ENCODE peak calls at places on chromosomes 13 and 19, in six cellular contexts. One of them, this sample, is unnamed.

GRCh38 chr19:44783545-44783944 is 5.9 kb downstream of the CBLC start:
- DNase-seq in thoracic aorta: no peak
- DNase-seq in activated CD8-positive, alpha-beta memory T cell treated with anti-CD3 and anti-CD28 coated beads for 1 hour: no peak
- DNase-seq in glomerular endothelial cell: no peak
- DNase-seq in mesendoderm: no peak
- DNase-seq in RCC 7860: no peak
- DNase-seq in this sample: no peak

GRCh38 chr19:19276851-19277250 is 3.8 kb upstream of the TM6SF2 start:
- DNase-seq in thoracic aorta: no peak
- DNase-seq in activated CD8-positive, alpha-beta memory T cell treated with anti-CD3 and anti-CD28 coated beads for 1 hour: no peak
- DNase-seq in glomerular endothelial cell: no peak
- DNase-seq in mesendoderm: no peak
- DNase-seq in RCC 7860: no peak
- DNase-seq in this sample: peak

GRCh38 chr13:27997904-27998522 is 9.5 kb upstream of the URAD start:
- DNase-seq in thoracic aorta: no peak
- DNase-seq in activated CD8-positive, alpha-beta memory T cell treated with anti-CD3 and anti-CD28 coated beads for 1 hour: no peak
- DNase-seq in glomerular endothelial cell: no peak
- DNase-seq in mesendoderm: peak
- DNase-seq in RCC 7860: no peak
- DNase-seq in this sample: peak

GRCh38 chr19:40622773-40623075 is 21.6 kb downstream of the LTBP4 start:
- DNase-seq in thoracic aorta: no peak
- DNase-seq in activated CD8-positive, alpha-beta memory T cell treated with anti-CD3 and anti-CD28 coated beads for 1 hour: no peak
- DNase-seq in glomerular endothelial cell: no peak
- DNase-seq in mesendoderm: no peak
- DNase-seq in RCC 7860: no peak
- DNase-seq in this sample: no peak

GRCh38 chr13:77563110-77563509 is 27.6 kb downstream of the SCEL start:
- DNase-seq in thoracic aorta: no peak
- DNase-seq in activated CD8-positive, alpha-beta memory T cell treated with anti-CD3 and anti-CD28 coated beads for 1 hour: no peak
- DNase-seq in glomerular endothelial cell: no peak
- DNase-seq in mesendoderm: no peak
- DNase-seq in RCC 7860: no peak
- DNase-seq in this sample: no peak

GRCh38 chr13:73158851-73159250 is 100.0 kb downstream of the KLF5 start:
- DNase-seq in thoracic aorta: no peak
- DNase-seq in activated CD8-positive, alpha-beta memory T cell treated with anti-CD3 and anti-CD28 coated beads for 1 hour: no peak
- DNase-seq in glomerular endothelial cell: no peak
- DNase-seq in mesendoderm: no peak
- DNase-seq in RCC 7860: peak
- DNase-seq in this sample: no peak

GRCh38 chr19:49020931-49021895 is 2.9 kb downstream of the CGB3 start:
- DNase-seq in thoracic aorta: no peak
- DNase-seq in activated CD8-positive, alpha-beta memory T cell treated with anti-CD3 and anti-CD28 coated beads for 1 hour: no peak
- DNase-seq in glomerular endothelial cell: no peak
- DNase-seq in mesendoderm: no peak
- DNase-seq in RCC 7860: peak
- DNase-seq in this sample: peak

GRCh38 chr19:15137777-15138176 is 30.6 kb downstream of the SYDE1 start:
- DNase-seq in thoracic aorta: no peak
- DNase-seq in activated CD8-positive, alpha-beta memory T cell treated with anti-CD3 and anti-CD28 coated beads for 1 hour: no peak
- DNase-seq in glomerular endothelial cell: no peak
- DNase-seq in mesendoderm: no peak
- DNase-seq in RCC 7860: no peak
- DNase-seq in this sample: no peak

GRCh38 chr19:4988770-4989251 is 19.9 kb downstream of the KDM4B start:
- DNase-seq in thoracic aorta: peak
- DNase-seq in activated CD8-positive, alpha-beta memory T cell treated with anti-CD3 and anti-CD28 coated beads for 1 hour: no peak
- DNase-seq in glomerular endothelial cell: no peak
- DNase-seq in mesendoderm: peak
- DNase-seq in RCC 7860: peak
- DNase-seq in this sample: peak

GRCh38 chr19:48818234-48818823 is 7.5 kb upstream of the BCAT2 start:
- DNase-seq in thoracic aorta: no peak
- DNase-seq in activated CD8-positive, alpha-beta memory T cell treated with anti-CD3 and anti-CD28 coated beads for 1 hour: no peak
- DNase-seq in glomerular endothelial cell: no peak
- DNase-seq in mesendoderm: no peak
- DNase-seq in RCC 7860: no peak
- DNase-seq in this sample: no peak

GRCh38 chr13:25860862-25861261 is 191.0 kb downstream of the SHISA2 start:
- DNase-seq in thoracic aorta: no peak
- DNase-seq in activated CD8-positive, alpha-beta memory T cell treated with anti-CD3 and anti-CD28 coated beads for 1 hour: no peak
- DNase-seq in glomerular endothelial cell: no peak
- DNase-seq in mesendoderm: no peak
- DNase-seq in RCC 7860: peak
- DNase-seq in this sample: no peak

GRCh38 chr13:110396913-110397379 is 89.9 kb downstream of the COL4A2 start:
- DNase-seq in thoracic aorta: peak
- DNase-seq in activated CD8-positive, alpha-beta memory T cell treated with anti-CD3 and anti-CD28 coated beads for 1 hour: no peak
- DNase-seq in glomerular endothelial cell: no peak
- DNase-seq in mesendoderm: no peak
- DNase-seq in RCC 7860: peak
- DNase-seq in this sample: peak

GRCh38 chr19:18150776-18151624 is 2.0 kb upstream of the PIK3R2 start:
- DNase-seq in thoracic aorta: no peak
- DNase-seq in activated CD8-positive, alpha-beta memory T cell treated with anti-CD3 and anti-CD28 coated beads for 1 hour: no peak
- DNase-seq in glomerular endothelial cell: no peak
- DNase-seq in mesendoderm: no peak
- DNase-seq in RCC 7860: no peak
- DNase-seq in this sample: no peak

GRCh38 chr13:73995752-73996151 is 138.5 kb downstream of the KLF12 start:
- DNase-seq in thoracic aorta: no peak
- DNase-seq in activated CD8-positive, alpha-beta memory T cell treated with anti-CD3 and anti-CD28 coated beads for 1 hour: no peak
- DNase-seq in glomerular endothelial cell: no peak
- DNase-seq in mesendoderm: no peak
- DNase-seq in RCC 7860: no peak
- DNase-seq in this sample: no peak

This sample was measured in islet precursor cell.